ENCODE peak calls at places on chromosome 5, in eight cellular contexts. G is HFF-Myc, Z is PC-9, Q is sigmoid colon, Y is choroid plexus epithelial cell, B is GM23248, A is IMR-90, L is small intestine. T is an unnamed sample.

GRCh38 chr5:78738693-78739300 is 90.2 kb upstream of the LHFPL2 start:
- DNase-seq in G (no peak), Z (no peak), Q (no peak), Y (no peak), B (no peak), A (no peak), L (peak; percentile 80), T (no peak)

GRCh38 chr5:128213340-128213739 is 129.8 kb downstream of the SLC12A2 start:
- DNase-seq in G (peak; percentile 56), Z (peak; percentile 52), Q (no peak), Y (peak; percentile 90), B (peak; percentile 80), A (peak; percentile 77), L (peak; percentile 54), T (peak; percentile 58)

GRCh38 chr5:171847026-171847425 is 61.4 kb downstream of the SMIM23 start:
- DNase-seq in G (no peak), Z (no peak), Q (no peak), Y (no peak), B (no peak), A (no peak), L (no peak), T (no peak)

GRCh38 chr5:124623265-124623664 is 123.2 kb downstream of the ZNF608 start:
- DNase-seq in G (no peak), Z (no peak), Q (no peak), Y (no peak), B (no peak), A (no peak), L (no peak), T (no peak)

GRCh38 chr5:90949469-90950358 is 391.1 kb downstream of the ADGRV1 start:
- DNase-seq in G (no peak), Z (no peak), Q (no peak), Y (no peak), B (no peak), A (no peak), L (peak; percentile 87), T (no peak)

GRCh38 chr5:56123531-56124243 is 109.4 kb downstream of the ANKRD55 start:
- DNase-seq in G (peak; percentile 93), Z (peak; percentile 96), Q (peak; percentile 73), Y (peak; percentile 99), B (peak; percentile 96), A (peak; percentile 100), L (peak; percentile 9), T (no peak)

GRCh38 chr5:140595538-140595937 is 30.9 kb downstream of the SLC35A4 start:
- DNase-seq in G (no peak), Z (peak; percentile 44), Q (peak; percentile 70), Y (no peak), B (no peak), A (no peak), L (peak; percentile 50), T (no peak)

GRCh38 chr5:98827161-98827560 is 53.7 kb downstream of the RGMB start:
- DNase-seq in G (peak; percentile 26), Z (peak; percentile 57), Q (no peak), Y (peak; percentile 75), B (peak; percentile 65), A (peak; percentile 62), L (peak; percentile 49), T (peak; percentile 22)

GRCh38 chr5:56616454-56617160 is 198.7 kb upstream of the MAP3K1 start:
- DNase-seq in G (no peak), Z (no peak), Q (no peak), Y (no peak), B (no peak), A (no peak), L (peak; percentile 65), T (peak; percentile 82)

GRCh38 chr5:134177197-134178171 is 734 bp upstream of the SKP1 start:
- DNase-seq in G (peak; percentile 45), Z (peak; percentile 60), Q (peak; percentile 82), Y (peak; percentile 82), B (peak; percentile 82), A (peak; percentile 66), L (peak; percentile 97), T (peak; percentile 57)

GRCh38 chr5:172911628-172911880 is 47.7 kb upstream of the RPL26L1 start:
- DNase-seq in G (no peak), Z (no peak), Q (no peak), Y (no peak), B (peak; percentile 34), A (no peak), L (no peak), T (no peak)

GRCh38 chr5:88452820-88453219 is 184.2 kb upstream of the TMEM161B start:
- DNase-seq in G (no peak), Z (no peak), Q (no peak), Y (no peak), B (peak; percentile 18), A (peak; percentile 4), L (no peak), T (no peak)

GRCh38 chr5:90962481-90962880 is 403.9 kb downstream of the ADGRV1 start:
- DNase-seq in G (no peak), Z (no peak), Q (no peak), Y (peak; percentile 35), B (no peak), A (no peak), L (no peak), T (no peak)

GRCh38 chr5:71939452-71939932 is 167.8 kb upstream of the MAP1B start:
- DNase-seq in G (no peak), Z (no peak), Q (no peak), Y (no peak), B (peak; percentile 49), A (no peak), L (no peak), T (no peak)

GRCh38 chr5:125295405-125295872 is 549.0 kb upstream of the ZNF608 start:
- DNase-seq in G (no peak), Z (no peak), Q (no peak), Y (peak; percentile 68), B (peak; percentile 38), A (peak; percentile 52), L (no peak), T (no peak)

GRCh38 chr5:159096555-159097460 is 2.9 kb downstream of the EBF1 start:
- DNase-seq in G (no peak), Z (no peak), Q (no peak), Y (no peak), B (no peak), A (no peak), L (no peak), T (no peak)

GRCh38 chr5:143355710-143356109 is 47.8 kb downstream of the NR3C1 start:
- DNase-seq in G (peak; percentile 96), Z (peak; percentile 86), Q (peak; percentile 82), Y (peak; percentile 98), B (peak; percentile 95), A (peak; percentile 96), L (peak; percentile 79), T (peak; percentile 13)

GRCh38 chr5:61805101-61805500 is 473.0 kb downstream of the ZSWIM6 start:
- DNase-seq in G (peak; percentile 56), Z (peak; percentile 43), Q (no peak), Y (peak; percentile 79), B (peak; percentile 69), A (peak; percentile 60), L (peak; percentile 46), T (peak; percentile 51)

DNA sequence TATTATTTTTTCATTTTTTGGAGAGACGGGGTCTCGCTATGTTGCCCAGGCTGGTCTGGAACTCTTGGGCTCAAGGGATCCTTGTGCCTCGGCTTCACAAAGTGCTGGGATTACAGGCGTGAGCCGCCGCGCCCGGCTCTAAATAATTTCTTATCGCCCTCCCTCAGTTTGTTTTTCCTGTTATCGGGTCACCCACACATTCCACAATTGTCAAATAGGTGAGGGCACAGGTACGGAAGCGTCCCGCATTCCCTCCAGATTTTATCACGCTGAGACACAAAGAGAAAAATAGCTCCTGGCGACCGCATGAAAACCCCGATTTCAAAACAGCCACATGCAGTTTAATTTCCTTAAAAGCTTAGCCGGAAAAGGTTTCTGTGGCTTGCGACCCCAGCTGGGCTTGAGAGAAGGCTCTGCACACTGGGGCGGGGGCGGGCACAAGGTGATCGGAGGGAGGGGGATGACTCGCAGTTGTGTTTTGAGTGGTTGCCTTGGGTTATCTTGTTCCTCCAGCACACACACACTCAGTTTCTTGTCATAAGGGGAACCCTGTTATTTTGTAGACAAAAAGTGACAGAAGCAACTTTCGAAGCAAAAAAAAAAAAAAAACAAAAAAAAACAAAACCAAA is 720 bp upstream of the IQGAP2 start:
- DNase-seq in G (no peak), Z (peak; percentile 94), Q (no peak), Y (peak; percentile 43), B (no peak), A (no peak), L (peak; percentile 64), T (peak; percentile 28)
- H3K4me3 ChIP-seq in G (peak overlapping the region; percentile 45), Z (peak overlapping the region; percentile 76), Q (peak overlapping the region; percentile 33), Y (peak overlapping the region; percentile 59), B (peak overlapping the region; percentile 65), A (peak overlapping the region; percentile 51), L (no peak overlapping the region), T (peak overlapping the region; percentile 66)

DNA sequence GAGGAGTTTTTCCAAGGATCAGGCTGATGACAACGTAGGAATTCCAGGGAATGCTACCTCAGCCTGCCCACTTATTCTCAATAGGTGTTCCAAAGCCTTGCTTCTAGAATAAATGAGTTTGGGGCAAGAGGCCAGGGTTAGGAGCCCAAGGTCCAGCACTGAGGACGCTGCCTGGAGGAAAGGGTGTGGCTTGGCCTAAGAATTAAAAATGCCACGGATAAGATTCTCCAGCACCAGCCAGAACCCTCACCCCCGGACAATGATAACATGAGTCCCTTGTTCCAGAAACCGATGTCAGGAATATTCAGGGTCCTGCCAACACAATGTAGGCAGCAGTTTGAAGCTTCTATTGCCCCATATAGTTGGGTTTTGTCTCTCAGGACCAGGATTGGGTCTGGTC is 7.6 kb downstream of the SPRY4 start:
- DNase-seq in G (no peak), Z (no peak), Q (no peak), Y (no peak), B (peak; percentile 18), A (no peak), L (no peak), T (no peak)
- H3K4me3 ChIP-seq in G (peak overlapping the region; percentile 9), Z (no peak overlapping the region), Q (no peak overlapping the region), Y (no peak overlapping the region), B (no peak overlapping the region), A (no peak overlapping the region), L (no peak overlapping the region), T (no peak overlapping the region)

GRCh38 chr5:1293416-1293996 is 1.4 kb downstream of the TERT start:
- DNase-seq in G (no peak), Z (no peak), Q (no peak), Y (no peak), B (no peak), A (no peak), L (no peak), T (no peak)

GRCh38 chr5:1295650-1296037 is 776 bp upstream of the TERT start:
- DNase-seq in G (no peak), Z (no peak), Q (peak; percentile 60), Y (no peak), B (no peak), A (no peak), L (no peak), T (no peak)

GRCh38 chr5:1294839-1295649 is at the start of gene TERT:
- DNase-seq in G (no peak), Z (no peak), Q (peak; percentile 53), Y (no peak), B (no peak), A (no peak), L (peak; percentile 14), T (no peak)

GRCh38 chr5:1292846-1293415 is 1.9 kb downstream of the TERT start:
- DNase-seq in G (no peak), Z (no peak), Q (peak; percentile 46), Y (no peak), B (no peak), A (no peak), L (no peak), T (no peak)

GRCh38 chr5:1293997-1294838 is 650 bp downstream of the TERT start:
- DNase-seq in G (no peak), Z (no peak), Q (peak; percentile 54), Y (no peak), B (no peak), A (no peak), L (no peak), T (no peak)
- H3K4me3 ChIP-seq in G (peak overlapping the region; percentile 36), Z (no peak overlapping the region), Q (no peak overlapping the region), Y (no peak overlapping the region), B (no peak overlapping the region), A (no peak overlapping the region), L (no peak overlapping the region), T (no peak overlapping the region)

GRCh38 chr5:119426059-119426458 is 26.2 kb upstream of the HSD17B4 start:
- DNase-seq in G (no peak), Z (no peak), Q (no peak), Y (no peak), B (no peak), A (no peak), L (no peak), T (no peak)
- H3K4me3 ChIP-seq in G (no peak overlapping the region), Z (no peak overlapping the region), Q (no peak overlapping the region), Y (no peak overlapping the region), B (no peak overlapping the region), A (no peak overlapping the region), L (no peak overlapping the region), T (no peak overlapping the region)